ENCODE peak calls at places on chromosomes 11 and 22, in seven cellular contexts. One of them, this sample, is unnamed.

GRCh38 chr22:30943368-30943767 is 25.2 kb downstream of the MORC2 start:
- DNase-seq in GM12878: no peak
- DNase-seq in SK-N-SH: no peak
- DNase-seq in HCT116: no peak
- DNase-seq in HepG2: no peak
- DNase-seq in K562: no peak
- DNase-seq in H1: no peak
- DNase-seq in this sample: no peak

GRCh38 chr11:47886096-47886495 is 37.9 kb upstream of the NUP160 start:
- DNase-seq in SK-N-SH: no peak
- DNase-seq in HCT116: no peak
- DNase-seq in GM12878: no peak
- DNase-seq in HepG2: no peak
- DNase-seq in H1: no peak
- DNase-seq in K562: no peak
- DNase-seq in this sample: no peak

GRCh38 chr11:95354304-95354703 is 123.3 kb upstream of the SESN3 start:
- DNase-seq in H1: no peak
- DNase-seq in HCT116: no peak
- DNase-seq in GM12878: no peak
- DNase-seq in HepG2: no peak
- DNase-seq in K562: no peak
- DNase-seq in SK-N-SH: no peak
- DNase-seq in this sample: no peak

GRCh38 chr22:46894081-46894671 is 131.7 kb downstream of the TBC1D22A start:
- DNase-seq in HepG2: no peak
- DNase-seq in GM12878: no peak
- DNase-seq in HCT116: no peak
- DNase-seq in K562: no peak
- DNase-seq in H1: no peak
- DNase-seq in SK-N-SH: peak
- DNase-seq in this sample: no peak

GRCh38 chr11:15852179-15852578 is 504.2 kb downstream of the SOX6 start:
- DNase-seq in HCT116: peak
- DNase-seq in H1: no peak
- DNase-seq in SK-N-SH: no peak
- DNase-seq in GM12878: no peak
- DNase-seq in HepG2: peak
- DNase-seq in K562: peak
- DNase-seq in this sample: no peak

GRCh38 chr11:14906614-14907392 is 14.8 kb upstream of the CYP2R1 start:
- DNase-seq in SK-N-SH: peak
- DNase-seq in K562: no peak
- DNase-seq in GM12878: no peak
- DNase-seq in H1: no peak
- DNase-seq in HepG2: no peak
- DNase-seq in HCT116: no peak
- DNase-seq in this sample: no peak

GRCh38 chr22:29030016-29030617 is 31.5 kb downstream of the C22orf31 start:
- DNase-seq in H1: no peak
- DNase-seq in HepG2: peak
- DNase-seq in GM12878: no peak
- DNase-seq in HCT116: peak
- DNase-seq in K562: peak
- DNase-seq in SK-N-SH: no peak
- DNase-seq in this sample: no peak

GRCh38 chr11:132244871-132245557 is 874.6 kb downstream of the NTM start:
- DNase-seq in HepG2: no peak
- DNase-seq in H1: no peak
- DNase-seq in SK-N-SH: no peak
- DNase-seq in K562: no peak
- DNase-seq in GM12878: no peak
- DNase-seq in HCT116: no peak
- DNase-seq in this sample: no peak

GRCh38 chr11:23288001-23288783 is 427.9 kb upstream of the CCDC179 start:
- DNase-seq in HCT116: no peak
- DNase-seq in SK-N-SH: no peak
- DNase-seq in GM12878: no peak
- DNase-seq in K562: no peak
- DNase-seq in HepG2: no peak
- DNase-seq in H1: no peak
- DNase-seq in this sample: no peak

GRCh38 chr11:64935634-64936081 is at the start of gene GPHA2:
- DNase-seq in H1: peak
- DNase-seq in HepG2: peak
- DNase-seq in HCT116: no peak
- DNase-seq in GM12878: no peak
- DNase-seq in K562: peak
- DNase-seq in SK-N-SH: no peak
- DNase-seq in this sample: no peak

GRCh38 chr11:77082838-77083552 is 16.2 kb downstream of the CAPN5 start:
- DNase-seq in SK-N-SH: peak
- DNase-seq in GM12878: no peak
- DNase-seq in HCT116: no peak
- DNase-seq in H1: no peak
- DNase-seq in HepG2: no peak
- DNase-seq in K562: no peak
- DNase-seq in this sample: no peak

GRCh38 chr11:12799373-12799835 is 125.2 kb downstream of the TEAD1 start:
- DNase-seq in K562: no peak
- DNase-seq in H1: no peak
- DNase-seq in HCT116: no peak
- DNase-seq in GM12878: no peak
- DNase-seq in HepG2: no peak
- DNase-seq in SK-N-SH: no peak
- DNase-seq in this sample: no peak

GRCh38 chr22:39173050-39173706 is 20.7 kb upstream of the CBX7 start:
- DNase-seq in SK-N-SH: no peak
- DNase-seq in HCT116: no peak
- DNase-seq in GM12878: no peak
- DNase-seq in K562: no peak
- DNase-seq in HepG2: no peak
- DNase-seq in H1: no peak
- DNase-seq in this sample: no peak

GRCh38 chr22:43060213-43060612 is 29.0 kb downstream of the TTLL1 start:
- DNase-seq in SK-N-SH: peak
- DNase-seq in GM12878: no peak
- DNase-seq in HepG2: peak
- DNase-seq in K562: peak
- DNase-seq in H1: peak
- DNase-seq in HCT116: no peak
- DNase-seq in this sample: no peak

GRCh38 chr11:65861165-65861505 is 902 bp downstream of the MUS81 start:
- DNase-seq in HCT116: no peak
- DNase-seq in K562: peak
- DNase-seq in H1: no peak
- DNase-seq in GM12878: no peak
- DNase-seq in HepG2: no peak
- DNase-seq in SK-N-SH: no peak
- DNase-seq in this sample: no peak

GRCh38 chr11:116771935-116772334 is 852 bp downstream of the BUD13 start:
- DNase-seq in HCT116: no peak
- DNase-seq in H1: no peak
- DNase-seq in GM12878: no peak
- DNase-seq in HepG2: no peak
- DNase-seq in SK-N-SH: no peak
- DNase-seq in K562: no peak
- DNase-seq in this sample: no peak

GRCh38 chr22:44357296-44357961 is 44.7 kb upstream of the SHISAL1 start:
- DNase-seq in K562: no peak
- DNase-seq in SK-N-SH: no peak
- DNase-seq in HCT116: no peak
- DNase-seq in GM12878: no peak
- DNase-seq in HepG2: no peak
- DNase-seq in H1: no peak
- DNase-seq in this sample: no peak

GRCh38 chr11:96393753-96394348 is 4.0 kb downstream of the JRKL start:
- DNase-seq in HCT116: peak
- DNase-seq in K562: peak
- DNase-seq in SK-N-SH: peak
- DNase-seq in GM12878: peak
- DNase-seq in H1: no peak
- DNase-seq in HepG2: peak
- DNase-seq in this sample: peak

GRCh38 chr11:10666556-10666955 is 27.0 kb downstream of the IRAG1 start:
- DNase-seq in SK-N-SH: no peak
- DNase-seq in K562: peak
- DNase-seq in HCT116: no peak
- DNase-seq in GM12878: no peak
- DNase-seq in HepG2: no peak
- DNase-seq in H1: no peak
- DNase-seq in this sample: no peak

GRCh38 chr22:39234867-39235687 is 9.7 kb downstream of the PDGFB start:
- DNase-seq in H1: no peak
- DNase-seq in SK-N-SH: no peak
- DNase-seq in K562: no peak
- DNase-seq in HCT116: no peak
- DNase-seq in HepG2: no peak
- DNase-seq in GM12878: no peak
- DNase-seq in this sample: no peak

GRCh38 chr11:108538022-108538424 is 39.8 kb upstream of the POGLUT3 start:
- DNase-seq in GM12878: no peak
- DNase-seq in K562: no peak
- DNase-seq in SK-N-SH: no peak
- DNase-seq in H1: no peak
- DNase-seq in HCT116: no peak
- DNase-seq in HepG2: no peak
- DNase-seq in this sample: no peak

GRCh38 chr22:50473088-50473487 is 1.7 kb downstream of the SBF1 start:
- DNase-seq in GM12878: no peak
- DNase-seq in H1: no peak
- DNase-seq in HepG2: peak
- DNase-seq in K562: peak
- DNase-seq in SK-N-SH: no peak
- DNase-seq in HCT116: peak
- DNase-seq in this sample: peak

GRCh38 chr11:128506999-128507591 is 80.3 kb downstream of the ETS1 start:
- DNase-seq in H1: no peak
- DNase-seq in K562: no peak
- DNase-seq in GM12878: no peak
- DNase-seq in SK-N-SH: peak
- DNase-seq in HCT116: no peak
- DNase-seq in HepG2: no peak
- DNase-seq in this sample: no peak

GRCh38 chr11:79018371-79018849 is 422.4 kb downstream of the TENM4 start:
- DNase-seq in HepG2: no peak
- DNase-seq in H1: no peak
- DNase-seq in K562: peak
- DNase-seq in SK-N-SH: peak
- DNase-seq in HCT116: no peak
- DNase-seq in GM12878: no peak
- DNase-seq in this sample: no peak
- TF ChIP-seq SIN3A in HepG2: no peak
- TF ChIP-seq SIN3A in H1: no peak
- TF ChIP-seq SIN3A in K562: no peak
- TF ChIP-seq SIN3A in SK-N-SH: peak
- TF ChIP-seq SIN3A in HCT116: no peak
- TF ChIP-seq SIN3A in GM12878: no peak
- TF ChIP-seq SIN3A in this sample: no peak

GRCh38 chr11:35539256-35539655 is 13.8 kb upstream of the PAMR1 start:
- DNase-seq in H1: no peak
- DNase-seq in K562: no peak
- DNase-seq in HepG2: no peak
- DNase-seq in GM12878: no peak
- DNase-seq in HCT116: no peak
- DNase-seq in SK-N-SH: no peak
- DNase-seq in this sample: no peak

GRCh38 chr11:35540526-35540925 is 15.1 kb upstream of the PAMR1 start:
- DNase-seq in SK-N-SH: no peak
- DNase-seq in K562: no peak
- DNase-seq in GM12878: no peak
- DNase-seq in HCT116: no peak
- DNase-seq in H1: no peak
- DNase-seq in HepG2: no peak
- DNase-seq in this sample: no peak

GRCh38 chr11:35539781-35540281 is 14.4 kb upstream of the PAMR1 start:
- DNase-seq in HepG2: no peak
- DNase-seq in K562: no peak
- DNase-seq in GM12878: no peak
- DNase-seq in SK-N-SH: no peak
- DNase-seq in HCT116: no peak
- DNase-seq in H1: no peak
- DNase-seq in this sample: no peak

GRCh38 chr11:35545604-35546003 is 20.2 kb upstream of the PAMR1 start:
- DNase-seq in K562: no peak
- DNase-seq in SK-N-SH: no peak
- DNase-seq in HCT116: no peak
- DNase-seq in GM12878: no peak
- DNase-seq in H1: no peak
- DNase-seq in HepG2: no peak
- DNase-seq in this sample: no peak

GRCh38 chr11:35541621-35542375 is 16.4 kb upstream of the PAMR1 start:
- DNase-seq in SK-N-SH: no peak
- DNase-seq in GM12878: no peak
- DNase-seq in HepG2: no peak
- DNase-seq in H1: no peak
- DNase-seq in HCT116: no peak
- DNase-seq in K562: no peak
- DNase-seq in this sample: no peak
- TF ChIP-seq POLR2AphosphoS5 in SK-N-SH: no peak
- TF ChIP-seq POLR2AphosphoS5 in GM12878: no peak
- TF ChIP-seq POLR2AphosphoS5 in HepG2: no peak
- TF ChIP-seq POLR2AphosphoS5 in H1: no peak
- TF ChIP-seq POLR2AphosphoS5 in HCT116: no peak
- TF ChIP-seq POLR2AphosphoS5 in K562: no peak
- TF ChIP-seq POLR2AphosphoS5 in this sample: no peak

DNA sequence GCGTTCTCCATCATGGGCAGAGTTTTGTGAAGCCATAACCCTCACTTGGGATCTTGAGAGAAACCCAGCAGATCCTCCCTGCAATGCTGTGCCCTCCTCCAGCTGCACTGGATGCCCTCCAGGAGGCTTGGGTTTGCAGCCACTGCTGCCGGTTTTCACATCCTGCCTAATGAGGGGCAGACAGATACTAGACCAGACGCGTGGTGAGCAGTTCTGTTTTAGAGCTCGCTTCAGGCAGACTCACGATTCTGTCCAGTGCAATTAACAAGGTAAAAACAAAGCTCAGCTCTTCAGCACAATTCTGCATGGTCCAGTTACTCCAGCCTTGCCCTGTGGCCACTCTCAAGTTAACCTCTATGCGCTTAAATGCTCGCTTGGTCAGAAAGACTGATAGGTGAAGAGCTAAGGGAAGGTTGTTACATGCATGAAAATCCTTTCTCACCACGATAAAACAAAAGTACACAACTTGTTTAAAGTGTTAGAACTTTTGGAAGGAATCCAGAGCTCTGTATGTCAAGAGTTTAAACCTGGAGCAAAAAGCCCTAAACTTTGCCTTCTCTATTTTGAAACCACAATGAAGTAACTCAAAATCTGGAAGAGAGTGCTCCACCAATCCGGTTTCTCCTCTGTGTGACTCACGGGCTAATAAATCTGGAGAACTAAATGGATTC is 292.3 kb upstream of the FAT3 start:
- DNase-seq in K562: no peak
- DNase-seq in GM12878: no peak
- DNase-seq in HepG2: no peak
- DNase-seq in HCT116: no peak
- DNase-seq in H1: no peak
- DNase-seq in SK-N-SH: peak
- DNase-seq in this sample: no peak
- TF ChIP-seq SIN3A in K562: no peak
- TF ChIP-seq SIN3A in GM12878: no peak
- TF ChIP-seq SIN3A in HepG2: no peak
- TF ChIP-seq SIN3A in HCT116: no peak
- TF ChIP-seq SIN3A in H1: no peak
- TF ChIP-seq SIN3A in SK-N-SH: no peak
- TF ChIP-seq SIN3A in this sample: no peak

GRCh38 chr22:33806191-33806590 is 114.1 kb downstream of the LARGE1 start:
- DNase-seq in GM12878: peak
- DNase-seq in HCT116: no peak
- DNase-seq in H1: no peak
- DNase-seq in K562: no peak
- DNase-seq in SK-N-SH: no peak
- DNase-seq in HepG2: no peak
- DNase-seq in this sample: no peak
- TF ChIP-seq POLR2AphosphoS5 in GM12878: no peak
- TF ChIP-seq POLR2AphosphoS5 in HCT116: no peak
- TF ChIP-seq POLR2AphosphoS5 in H1: no peak
- TF ChIP-seq POLR2AphosphoS5 in K562: no peak
- TF ChIP-seq POLR2AphosphoS5 in SK-N-SH: no peak
- TF ChIP-seq POLR2AphosphoS5 in HepG2: no peak
- TF ChIP-seq POLR2AphosphoS5 in this sample: no peak

This sample was measured in Panc1.